ENCODE peak calls at places on chromosome 6, in nine cellular contexts. One of them, this sample, is unnamed.

GRCh38 chr6:166381733-166382499 is 824 bp downstream of the MPC1 start:
- DNase-seq in CD8-positive, alpha-beta T cell: peak; percentile 68
- DNase-seq in pancreas: peak; percentile 87
- DNase-seq in GM03348: peak; percentile 78
- DNase-seq in T-helper 2 cell: peak; percentile 28
- DNase-seq in activated T-helper 1 cell treated with Interleukin-2 at 50 U/mL for 16 hours: peak; percentile 46
- DNase-seq in activated naive CD4-positive, alpha-beta T cell: peak; percentile 40
- DNase-seq in COR-L47: peak; percentile 22
- DNase-seq in NCI-H2029: peak; percentile 84
- DNase-seq in this sample: peak; percentile 59

GRCh38 chr6:28218312-28219248 is 6.5 kb upstream of the ZSCAN9 start:
- DNase-seq in CD8-positive, alpha-beta T cell: peak; percentile 22
- DNase-seq in pancreas: peak; percentile 62
- DNase-seq in GM03348: peak; percentile 92
- DNase-seq in T-helper 2 cell: no peak
- DNase-seq in activated T-helper 1 cell treated with Interleukin-2 at 50 U/mL for 16 hours: no peak
- DNase-seq in activated naive CD4-positive, alpha-beta T cell: no peak
- DNase-seq in COR-L47: peak; percentile 68
- DNase-seq in NCI-H2029: peak; percentile 67
- DNase-seq in this sample: peak; percentile 54

GRCh38 chr6:5827061-5828037 is 179.4 kb downstream of the NRN1 start:
- DNase-seq in CD8-positive, alpha-beta T cell: no peak
- DNase-seq in pancreas: no peak
- DNase-seq in GM03348: no peak
- DNase-seq in T-helper 2 cell: no peak
- DNase-seq in activated T-helper 1 cell treated with Interleukin-2 at 50 U/mL for 16 hours: no peak
- DNase-seq in activated naive CD4-positive, alpha-beta T cell: no peak
- DNase-seq in COR-L47: no peak
- DNase-seq in NCI-H2029: no peak
- DNase-seq in this sample: no peak

GRCh38 chr6:3719462-3720308 is 31.8 kb downstream of the PXDC1 start:
- DNase-seq in CD8-positive, alpha-beta T cell: no peak
- DNase-seq in pancreas: no peak
- DNase-seq in GM03348: no peak
- DNase-seq in T-helper 2 cell: no peak
- DNase-seq in activated T-helper 1 cell treated with Interleukin-2 at 50 U/mL for 16 hours: no peak
- DNase-seq in activated naive CD4-positive, alpha-beta T cell: no peak
- DNase-seq in COR-L47: no peak
- DNase-seq in NCI-H2029: no peak
- DNase-seq in this sample: no peak

GRCh38 chr6:52389626-52390360 is 27.8 kb downstream of the PAQR8 start:
- DNase-seq in CD8-positive, alpha-beta T cell: peak; percentile 73
- DNase-seq in pancreas: peak; percentile 77
- DNase-seq in GM03348: peak; percentile 19
- DNase-seq in T-helper 2 cell: no peak
- DNase-seq in activated T-helper 1 cell treated with Interleukin-2 at 50 U/mL for 16 hours: peak; percentile 32
- DNase-seq in activated naive CD4-positive, alpha-beta T cell: no peak
- DNase-seq in COR-L47: peak; percentile 40
- DNase-seq in NCI-H2029: peak; percentile 75
- DNase-seq in this sample: peak; percentile 62

GRCh38 chr6:147310511-147310910 is 106.3 kb downstream of the STXBP5 start:
- DNase-seq in CD8-positive, alpha-beta T cell: no peak
- DNase-seq in pancreas: no peak
- DNase-seq in GM03348: no peak
- DNase-seq in T-helper 2 cell: no peak
- DNase-seq in activated T-helper 1 cell treated with Interleukin-2 at 50 U/mL for 16 hours: no peak
- DNase-seq in activated naive CD4-positive, alpha-beta T cell: no peak
- DNase-seq in COR-L47: no peak
- DNase-seq in NCI-H2029: no peak
- DNase-seq in this sample: no peak

GRCh38 chr6:150579611-150580010 is 20.1 kb upstream of the PLEKHG1 start:
- DNase-seq in CD8-positive, alpha-beta T cell: no peak
- DNase-seq in pancreas: no peak
- DNase-seq in GM03348: no peak
- DNase-seq in T-helper 2 cell: no peak
- DNase-seq in activated T-helper 1 cell treated with Interleukin-2 at 50 U/mL for 16 hours: no peak
- DNase-seq in activated naive CD4-positive, alpha-beta T cell: no peak
- DNase-seq in COR-L47: no peak
- DNase-seq in NCI-H2029: no peak
- DNase-seq in this sample: no peak

GRCh38 chr6:150079604-150080003 is 10.7 kb upstream of the ULBP3 start:
- DNase-seq in CD8-positive, alpha-beta T cell: peak; percentile 36
- DNase-seq in pancreas: no peak
- DNase-seq in GM03348: no peak
- DNase-seq in T-helper 2 cell: no peak
- DNase-seq in activated T-helper 1 cell treated with Interleukin-2 at 50 U/mL for 16 hours: no peak
- DNase-seq in activated naive CD4-positive, alpha-beta T cell: no peak
- DNase-seq in COR-L47: no peak
- DNase-seq in NCI-H2029: no peak
- DNase-seq in this sample: no peak

GRCh38 chr6:4017847-4018193 is 61.1 kb downstream of the FAM217A start:
- DNase-seq in CD8-positive, alpha-beta T cell: no peak
- DNase-seq in pancreas: no peak
- DNase-seq in GM03348: peak; percentile 27
- DNase-seq in T-helper 2 cell: no peak
- DNase-seq in activated T-helper 1 cell treated with Interleukin-2 at 50 U/mL for 16 hours: no peak
- DNase-seq in activated naive CD4-positive, alpha-beta T cell: no peak
- DNase-seq in COR-L47: peak; percentile 54
- DNase-seq in NCI-H2029: peak; percentile 69
- DNase-seq in this sample: peak; percentile 8

GRCh38 chr6:113073611-113074191 is 726.6 kb downstream of the RFPL4B start:
- DNase-seq in CD8-positive, alpha-beta T cell: no peak
- DNase-seq in pancreas: no peak
- DNase-seq in GM03348: peak; percentile 28
- DNase-seq in T-helper 2 cell: no peak
- DNase-seq in activated T-helper 1 cell treated with Interleukin-2 at 50 U/mL for 16 hours: no peak
- DNase-seq in activated naive CD4-positive, alpha-beta T cell: no peak
- DNase-seq in COR-L47: no peak
- DNase-seq in NCI-H2029: no peak
- DNase-seq in this sample: peak; percentile 52

GRCh38 chr6:49676671-49677281 is 36.6 kb downstream of the CRISP2 start:
- DNase-seq in CD8-positive, alpha-beta T cell: no peak
- DNase-seq in pancreas: no peak
- DNase-seq in GM03348: no peak
- DNase-seq in T-helper 2 cell: no peak
- DNase-seq in activated T-helper 1 cell treated with Interleukin-2 at 50 U/mL for 16 hours: no peak
- DNase-seq in activated naive CD4-positive, alpha-beta T cell: no peak
- DNase-seq in COR-L47: no peak
- DNase-seq in NCI-H2029: no peak
- DNase-seq in this sample: no peak

GRCh38 chr6:107545761-107546160 is 55.8 kb downstream of the SOBP start:
- DNase-seq in CD8-positive, alpha-beta T cell: no peak
- DNase-seq in pancreas: no peak
- DNase-seq in GM03348: no peak
- DNase-seq in T-helper 2 cell: no peak
- DNase-seq in activated T-helper 1 cell treated with Interleukin-2 at 50 U/mL for 16 hours: no peak
- DNase-seq in activated naive CD4-positive, alpha-beta T cell: no peak
- DNase-seq in COR-L47: no peak
- DNase-seq in NCI-H2029: no peak
- DNase-seq in this sample: no peak

GRCh38 chr6:169008641-169009040 is 245.0 kb downstream of the THBS2 start:
- DNase-seq in CD8-positive, alpha-beta T cell: no peak
- DNase-seq in pancreas: no peak
- DNase-seq in GM03348: no peak
- DNase-seq in T-helper 2 cell: no peak
- DNase-seq in activated T-helper 1 cell treated with Interleukin-2 at 50 U/mL for 16 hours: no peak
- DNase-seq in activated naive CD4-positive, alpha-beta T cell: no peak
- DNase-seq in COR-L47: no peak
- DNase-seq in NCI-H2029: peak; percentile 78
- DNase-seq in this sample: no peak